ENCODE peak calls at places on chromosomes 7 and 10, in seven cellular contexts. K is NCI-H1048; E is B cell; H is stimulated activated CD8-positive, alpha-beta memory T cell treated with anti-CD3 and anti-CD28 coated beads, Interleukin-2, amount 100 ng/mL, for 1 hour; B is HFFc6; U is A172; V is activated T-cell treated with anti-CD3 and anti-CD28 coated beads, Interleukin-2, amount 50 U/mL, for 24 hours. Y is an unnamed sample.

GRCh38 chr10:104038537-104038936 is 47.1 kb downstream of the COL17A1 start:
- DNase-seq in B (no peak), E (no peak), K (no peak), V (no peak), U (no peak), H (no peak), Y (no peak)

GRCh38 chr10:104441601-104442000 is 88.0 kb downstream of the CFAP58 start:
- DNase-seq in B (peak), U (peak), E (no peak), K (peak), H (no peak), V (no peak), Y (no peak)

GRCh38 chr10:95290801-95291633 is at the start of gene PDLIM1:
- DNase-seq in V (peak), B (peak), K (peak), U (no peak), E (peak), H (no peak), Y (peak)

GRCh38 chr7:114988755-114989154 is 66.9 kb downstream of the MDFIC start:
- DNase-seq in B (peak), H (no peak), U (peak), K (no peak), E (no peak), V (no peak), Y (no peak)

GRCh38 chr10:21208666-21209316 is 311.7 kb upstream of the NEBL start:
- DNase-seq in H (no peak), V (no peak), K (no peak), B (no peak), U (no peak), E (no peak), Y (no peak)

GRCh38 chr7:116696707-116697106 is 24.7 kb downstream of the MET start:
- DNase-seq in V (no peak), K (no peak), H (no peak), B (no peak), U (no peak), E (no peak), Y (no peak)

GRCh38 chr10:78336402-78336791 is 302.7 kb downstream of the RPS24 start:
- DNase-seq in U (peak), V (no peak), B (peak), K (no peak), H (no peak), E (no peak), Y (no peak)

GRCh38 chr7:141359740-141360413 is 191.3 kb upstream of the AGK start:
- DNase-seq in V (no peak), B (no peak), U (peak), E (no peak), H (no peak), K (no peak), Y (no peak)

GRCh38 chr10:15169555-15170407 is 1.3 kb upstream of the NMT2 start:
- DNase-seq in E (peak), H (peak), V (peak), U (no peak), B (no peak), K (no peak), Y (no peak)

GRCh38 chr10:23368816-23369640 is 24.4 kb upstream of the C10orf67 start:
- DNase-seq in V (no peak), U (no peak), B (no peak), E (peak), H (no peak), K (no peak), Y (no peak)

GRCh38 chr10:71082930-71083329 is 129.4 kb upstream of the UNC5B start:
- DNase-seq in E (no peak), H (no peak), K (no peak), B (no peak), V (no peak), U (no peak), Y (no peak)

GRCh38 chr7:124575181-124575580 is 190.4 kb downstream of the GPR37 start:
- DNase-seq in B (no peak), E (no peak), V (no peak), U (no peak), K (no peak), H (no peak), Y (no peak)

GRCh38 chr10:91596821-91597396 is 36.0 kb downstream of the PPP1R3C start:
- DNase-seq in H (no peak), U (peak), B (peak), V (no peak), K (no peak), E (no peak), Y (no peak)

GRCh38 chr10:48742891-48743845 is 58.5 kb downstream of the WDFY4 start:
- DNase-seq in B (no peak), V (no peak), U (no peak), K (no peak), E (no peak), H (no peak), Y (no peak)

GRCh38 chr7:24756989-24757798 is at the start of gene GSDME:
- DNase-seq in V (peak), U (peak), K (no peak), H (no peak), E (peak), B (peak), Y (peak)

GRCh38 chr10:14405076-14406065 is 74.6 kb upstream of the FRMD4A start:
- DNase-seq in B (peak), U (peak), E (no peak), V (no peak), H (no peak), K (no peak), Y (no peak)

GRCh38 chr7:87463982-87464381 is 11.5 kb downstream of the ABCB4 start:
- DNase-seq in V (no peak), K (no peak), U (no peak), H (no peak), E (no peak), B (no peak), Y (no peak)

GRCh38 chr10:102642553-102643345 is 1.5 kb upstream of the TRIM8 start:
- DNase-seq in K (no peak), E (no peak), V (no peak), U (no peak), H (peak), B (peak), Y (peak)

GRCh38 chr7:28939844-28940243 is 18.3 kb downstream of the TRIL start:
- DNase-seq in U (no peak), B (no peak), K (no peak), H (no peak), V (no peak), E (no peak), Y (no peak)

GRCh38 chr7:2266911-2267310 is 24.9 kb downstream of the NUDT1 start:
- DNase-seq in E (no peak), H (no peak), V (no peak), B (peak), K (no peak), U (no peak), Y (no peak)

GRCh38 chr7:21914671-21915070 is 31.0 kb downstream of the CDCA7L start:
- DNase-seq in E (no peak), K (no peak), B (no peak), U (no peak), H (no peak), V (no peak), Y (no peak)

GRCh38 chr7:1853619-1854520 is 183.8 kb downstream of the ELFN1 start:
- DNase-seq in K (no peak), H (no peak), U (no peak), V (no peak), E (no peak), B (no peak), Y (no peak)

GRCh38 chr10:112379635-112380296 is 5.8 kb downstream of the ACSL5 start:
- DNase-seq in V (no peak), K (no peak), E (no peak), H (no peak), B (peak), U (peak), Y (no peak)

GRCh38 chr10:35577915-35578607 is 27.1 kb upstream of the GJD4 start:
- DNase-seq in V (no peak), U (no peak), B (no peak), K (no peak), H (no peak), E (no peak), Y (no peak)

GRCh38 chr10:70982443-70982842 is 94.1 kb upstream of the PCBD1 start:
- DNase-seq in U (no peak), K (no peak), B (no peak), H (no peak), E (peak), V (no peak), Y (no peak)

GRCh38 chr10:97117372-97117771 is 68.4 kb downstream of the SLIT1 start:
- DNase-seq in E (no peak), B (no peak), H (no peak), V (no peak), U (peak), K (no peak), Y (peak)

GRCh38 chr10:7272008-7272407 is 138.8 kb downstream of the SFMBT2 start:
- DNase-seq in B (no peak), H (no peak), K (no peak), U (no peak), V (peak), E (no peak), Y (no peak)